ENCODE peak calls at places on chromosomes 6 and 20, in ten cellular contexts. One of them, this sample, is unnamed.
A peak's percentile ranks its signal among the peaks of the same experiment; 100 is the strongest.

GRCh38 chr6:56573624-56574023 is 69.1 kb downstream of the DST start:
- DNase-seq in NCI-H2029: no peak
- DNase-seq in stimulated activated CD4-positive, alpha-beta T cell treated with anti-CD3 and anti-CD28 coated beads, Interleukin-12 subunit alpha, Interleukin-12 subunit beta, amount 100 ng/mL, for 4 hours: no peak
- DNase-seq in vagina: no peak
- DNase-seq in GM06990: no peak
- DNase-seq in amygdala: no peak
- DNase-seq in activated CD8-positive, alpha-beta memory T cell treated with anti-CD3 and anti-CD28 coated beads, Interleukin-2, amount 10 ng/mL, durations not matched to agents 7 days and 5 days: no peak
- DNase-seq in CD4-positive, alpha-beta T cell: no peak
- DNase-seq in AG20443: no peak
- DNase-seq in CD4-positive, alpha-beta memory T cell: no peak
- DNase-seq in this sample: no peak

GRCh38 chr6:111918825-111919224 is 45.6 kb upstream of the FYN start:
- DNase-seq in CD4-positive, alpha-beta T cell: no peak
- DNase-seq in vagina: no peak
- DNase-seq in NCI-H2029: no peak
- DNase-seq in stimulated activated CD4-positive, alpha-beta T cell treated with anti-CD3 and anti-CD28 coated beads, Interleukin-12 subunit alpha, Interleukin-12 subunit beta, amount 100 ng/mL, for 4 hours: no peak
- DNase-seq in GM06990: no peak
- DNase-seq in AG20443: peak; percentile 92
- DNase-seq in amygdala: no peak
- DNase-seq in CD4-positive, alpha-beta memory T cell: no peak
- DNase-seq in activated CD8-positive, alpha-beta memory T cell treated with anti-CD3 and anti-CD28 coated beads, Interleukin-2, amount 10 ng/mL, durations not matched to agents 7 days and 5 days: no peak
- DNase-seq in this sample: no peak

GRCh38 chr20:9514461-9515210 is at the start of gene LAMP5:
- DNase-seq in NCI-H2029: no peak
- DNase-seq in GM06990: no peak
- DNase-seq in CD4-positive, alpha-beta memory T cell: no peak
- DNase-seq in stimulated activated CD4-positive, alpha-beta T cell treated with anti-CD3 and anti-CD28 coated beads, Interleukin-12 subunit alpha, Interleukin-12 subunit beta, amount 100 ng/mL, for 4 hours: no peak
- DNase-seq in vagina: no peak
- DNase-seq in CD4-positive, alpha-beta T cell: no peak
- DNase-seq in AG20443: peak; percentile 59
- DNase-seq in amygdala: peak; percentile 58
- DNase-seq in activated CD8-positive, alpha-beta memory T cell treated with anti-CD3 and anti-CD28 coated beads, Interleukin-2, amount 10 ng/mL, durations not matched to agents 7 days and 5 days: no peak
- DNase-seq in this sample: no peak

GRCh38 chr6:159893064-159893463 is 2.3 kb downstream of the MAS1 start:
- DNase-seq in CD4-positive, alpha-beta memory T cell: no peak
- DNase-seq in amygdala: no peak
- DNase-seq in AG20443: no peak
- DNase-seq in stimulated activated CD4-positive, alpha-beta T cell treated with anti-CD3 and anti-CD28 coated beads, Interleukin-12 subunit alpha, Interleukin-12 subunit beta, amount 100 ng/mL, for 4 hours: no peak
- DNase-seq in NCI-H2029: no peak
- DNase-seq in vagina: no peak
- DNase-seq in CD4-positive, alpha-beta T cell: no peak
- DNase-seq in activated CD8-positive, alpha-beta memory T cell treated with anti-CD3 and anti-CD28 coated beads, Interleukin-2, amount 10 ng/mL, durations not matched to agents 7 days and 5 days: no peak
- DNase-seq in GM06990: no peak
- DNase-seq in this sample: no peak

GRCh38 chr6:16239090-16239797 is 857 bp downstream of the GMPR start:
- DNase-seq in AG20443: peak; percentile 46
- DNase-seq in CD4-positive, alpha-beta T cell: peak; percentile 11
- DNase-seq in GM06990: peak; percentile 21
- DNase-seq in amygdala: peak; percentile 70
- DNase-seq in CD4-positive, alpha-beta memory T cell: no peak
- DNase-seq in activated CD8-positive, alpha-beta memory T cell treated with anti-CD3 and anti-CD28 coated beads, Interleukin-2, amount 10 ng/mL, durations not matched to agents 7 days and 5 days: no peak
- DNase-seq in vagina: no peak
- DNase-seq in stimulated activated CD4-positive, alpha-beta T cell treated with anti-CD3 and anti-CD28 coated beads, Interleukin-12 subunit alpha, Interleukin-12 subunit beta, amount 100 ng/mL, for 4 hours: peak; percentile 7
- DNase-seq in NCI-H2029: peak; percentile 92
- DNase-seq in this sample: no peak

GRCh38 chr6:144259988-144260387 is 25.1 kb upstream of the UTRN start:
- DNase-seq in CD4-positive, alpha-beta T cell: no peak
- DNase-seq in activated CD8-positive, alpha-beta memory T cell treated with anti-CD3 and anti-CD28 coated beads, Interleukin-2, amount 10 ng/mL, durations not matched to agents 7 days and 5 days: no peak
- DNase-seq in GM06990: no peak
- DNase-seq in stimulated activated CD4-positive, alpha-beta T cell treated with anti-CD3 and anti-CD28 coated beads, Interleukin-12 subunit alpha, Interleukin-12 subunit beta, amount 100 ng/mL, for 4 hours: no peak
- DNase-seq in NCI-H2029: no peak
- DNase-seq in vagina: no peak
- DNase-seq in amygdala: no peak
- DNase-seq in CD4-positive, alpha-beta memory T cell: no peak
- DNase-seq in AG20443: peak; percentile 30
- DNase-seq in this sample: no peak

GRCh38 chr6:168355716-168356522 is 36.3 kb upstream of the DACT2 start:
- DNase-seq in CD4-positive, alpha-beta memory T cell: no peak
- DNase-seq in vagina: no peak
- DNase-seq in GM06990: no peak
- DNase-seq in activated CD8-positive, alpha-beta memory T cell treated with anti-CD3 and anti-CD28 coated beads, Interleukin-2, amount 10 ng/mL, durations not matched to agents 7 days and 5 days: no peak
- DNase-seq in stimulated activated CD4-positive, alpha-beta T cell treated with anti-CD3 and anti-CD28 coated beads, Interleukin-12 subunit alpha, Interleukin-12 subunit beta, amount 100 ng/mL, for 4 hours: no peak
- DNase-seq in AG20443: peak; percentile 88
- DNase-seq in CD4-positive, alpha-beta T cell: no peak
- DNase-seq in NCI-H2029: peak; percentile 39
- DNase-seq in amygdala: peak; percentile 59
- DNase-seq in this sample: peak; percentile 51

GRCh38 chr6:113999284-113999683 is 28.3 kb upstream of the HDAC2 start:
- DNase-seq in NCI-H2029: no peak
- DNase-seq in GM06990: no peak
- DNase-seq in AG20443: no peak
- DNase-seq in CD4-positive, alpha-beta T cell: no peak
- DNase-seq in amygdala: no peak
- DNase-seq in CD4-positive, alpha-beta memory T cell: no peak
- DNase-seq in vagina: no peak
- DNase-seq in stimulated activated CD4-positive, alpha-beta T cell treated with anti-CD3 and anti-CD28 coated beads, Interleukin-12 subunit alpha, Interleukin-12 subunit beta, amount 100 ng/mL, for 4 hours: no peak
- DNase-seq in activated CD8-positive, alpha-beta memory T cell treated with anti-CD3 and anti-CD28 coated beads, Interleukin-2, amount 10 ng/mL, durations not matched to agents 7 days and 5 days: no peak
- DNase-seq in this sample: no peak

GRCh38 chr20:32434434-32434833 is 76.3 kb downstream of the ASXL1 start:
- DNase-seq in AG20443: no peak
- DNase-seq in CD4-positive, alpha-beta T cell: no peak
- DNase-seq in NCI-H2029: no peak
- DNase-seq in GM06990: no peak
- DNase-seq in amygdala: no peak
- DNase-seq in activated CD8-positive, alpha-beta memory T cell treated with anti-CD3 and anti-CD28 coated beads, Interleukin-2, amount 10 ng/mL, durations not matched to agents 7 days and 5 days: no peak
- DNase-seq in stimulated activated CD4-positive, alpha-beta T cell treated with anti-CD3 and anti-CD28 coated beads, Interleukin-12 subunit alpha, Interleukin-12 subunit beta, amount 100 ng/mL, for 4 hours: no peak
- DNase-seq in CD4-positive, alpha-beta memory T cell: no peak
- DNase-seq in vagina: no peak
- DNase-seq in this sample: no peak

GRCh38 chr6:90436403-90436802 is 139.8 kb upstream of the BACH2 start:
- DNase-seq in activated CD8-positive, alpha-beta memory T cell treated with anti-CD3 and anti-CD28 coated beads, Interleukin-2, amount 10 ng/mL, durations not matched to agents 7 days and 5 days: no peak
- DNase-seq in CD4-positive, alpha-beta memory T cell: no peak
- DNase-seq in CD4-positive, alpha-beta T cell: no peak
- DNase-seq in AG20443: no peak
- DNase-seq in stimulated activated CD4-positive, alpha-beta T cell treated with anti-CD3 and anti-CD28 coated beads, Interleukin-12 subunit alpha, Interleukin-12 subunit beta, amount 100 ng/mL, for 4 hours: no peak
- DNase-seq in vagina: no peak
- DNase-seq in NCI-H2029: no peak
- DNase-seq in amygdala: no peak
- DNase-seq in GM06990: no peak
- DNase-seq in this sample: no peak

GRCh38 chr6:154842828-154843227 is 109.6 kb downstream of the SCAF8 start:
- DNase-seq in stimulated activated CD4-positive, alpha-beta T cell treated with anti-CD3 and anti-CD28 coated beads, Interleukin-12 subunit alpha, Interleukin-12 subunit beta, amount 100 ng/mL, for 4 hours: no peak
- DNase-seq in CD4-positive, alpha-beta T cell: no peak
- DNase-seq in CD4-positive, alpha-beta memory T cell: no peak
- DNase-seq in activated CD8-positive, alpha-beta memory T cell treated with anti-CD3 and anti-CD28 coated beads, Interleukin-2, amount 10 ng/mL, durations not matched to agents 7 days and 5 days: no peak
- DNase-seq in GM06990: no peak
- DNase-seq in AG20443: no peak
- DNase-seq in NCI-H2029: no peak
- DNase-seq in amygdala: no peak
- DNase-seq in vagina: no peak
- DNase-seq in this sample: no peak

GRCh38 chr6:33192671-33193602 is 670 bp upstream of the COL11A2 start:
- DNase-seq in vagina: no peak
- DNase-seq in activated CD8-positive, alpha-beta memory T cell treated with anti-CD3 and anti-CD28 coated beads, Interleukin-2, amount 10 ng/mL, durations not matched to agents 7 days and 5 days: no peak
- DNase-seq in NCI-H2029: no peak
- DNase-seq in GM06990: no peak
- DNase-seq in CD4-positive, alpha-beta T cell: peak; percentile 45
- DNase-seq in stimulated activated CD4-positive, alpha-beta T cell treated with anti-CD3 and anti-CD28 coated beads, Interleukin-12 subunit alpha, Interleukin-12 subunit beta, amount 100 ng/mL, for 4 hours: peak; percentile 38
- DNase-seq in CD4-positive, alpha-beta memory T cell: peak; percentile 47
- DNase-seq in amygdala: peak; percentile 83
- DNase-seq in AG20443: peak; percentile 68
- DNase-seq in this sample: peak; percentile 59

GRCh38 chr20:37543828-37544227 is 16.2 kb upstream of the BLCAP start:
- DNase-seq in CD4-positive, alpha-beta T cell: no peak
- DNase-seq in activated CD8-positive, alpha-beta memory T cell treated with anti-CD3 and anti-CD28 coated beads, Interleukin-2, amount 10 ng/mL, durations not matched to agents 7 days and 5 days: peak; percentile 38
- DNase-seq in vagina: no peak
- DNase-seq in AG20443: peak; percentile 74
- DNase-seq in amygdala: no peak
- DNase-seq in NCI-H2029: no peak
- DNase-seq in GM06990: no peak
- DNase-seq in stimulated activated CD4-positive, alpha-beta T cell treated with anti-CD3 and anti-CD28 coated beads, Interleukin-12 subunit alpha, Interleukin-12 subunit beta, amount 100 ng/mL, for 4 hours: no peak
- DNase-seq in CD4-positive, alpha-beta memory T cell: no peak
- DNase-seq in this sample: no peak

This sample was measured in hippocampal formation.